ENCODE peak calls at places on chromosomes 1 and 21, in six cellular contexts. X, Q, I, G, E and F are unnamed samples. For H3K4me1, the result is how much of the 10 kb centered on the place peaks cover.

GRCh38 chr1:153308540-153308939 is 4.2 kb downstream of the PGLYRP3 start:
- DNase-seq in X (peak), Q (no peak), I (no peak), G (no peak), E (no peak), F (no peak)

GRCh38 chr1:76640092-76640491 is 227.2 kb upstream of the ST6GALNAC5 start:
- DNase-seq in X (no peak), Q (no peak), I (no peak), G (no peak), E (no peak), F (no peak)

GRCh38 chr1:941588-942383 is 17.3 kb downstream of the NOC2L start:
- DNase-seq in X (peak), Q (peak), I (no peak), G (peak), E (peak), F (no peak)

GRCh38 chr1:229843627-229844238 is 217.7 kb downstream of the URB2 start:
- DNase-seq in X (no peak), Q (peak), I (no peak), G (no peak), E (peak), F (no peak)

GRCh38 chr1:223031690-223032601 is 111.1 kb downstream of the TLR5 start:
- DNase-seq in X (peak), Q (peak), I (no peak), G (peak), E (no peak), F (no peak)

GRCh38 chr21:25092441-25093011 is 514.8 kb downstream of the MRPL39 start:
- DNase-seq in X (no peak), Q (no peak), I (no peak), G (no peak), E (no peak), F (no peak)

GRCh38 chr1:165289556-165289955 is 67.0 kb downstream of the LMX1A start:
- DNase-seq in X (no peak), Q (no peak), I (no peak), G (no peak), E (no peak), F (no peak)

GRCh38 chr1:158037876-158038359 is 44.5 kb downstream of the KIRREL1 start:
- DNase-seq in X (no peak), Q (no peak), I (no peak), G (no peak), E (no peak), F (no peak)

GRCh38 chr1:94079056-94079990 is 41.6 kb downstream of the ABCA4 start:
- DNase-seq in X (no peak), Q (no peak), I (no peak), G (no peak), E (no peak), F (no peak)

GRCh38 chr21:33978585-33978984 is 63.0 kb upstream of the ATP5PO start:
- DNase-seq in X (no peak), Q (no peak), I (no peak), G (no peak), E (no peak), F (no peak)
- H3K4me1 ChIP-seq in X (under half), Q (under half), I (under half), G (under half), E (under half), F (under half)

DNA sequence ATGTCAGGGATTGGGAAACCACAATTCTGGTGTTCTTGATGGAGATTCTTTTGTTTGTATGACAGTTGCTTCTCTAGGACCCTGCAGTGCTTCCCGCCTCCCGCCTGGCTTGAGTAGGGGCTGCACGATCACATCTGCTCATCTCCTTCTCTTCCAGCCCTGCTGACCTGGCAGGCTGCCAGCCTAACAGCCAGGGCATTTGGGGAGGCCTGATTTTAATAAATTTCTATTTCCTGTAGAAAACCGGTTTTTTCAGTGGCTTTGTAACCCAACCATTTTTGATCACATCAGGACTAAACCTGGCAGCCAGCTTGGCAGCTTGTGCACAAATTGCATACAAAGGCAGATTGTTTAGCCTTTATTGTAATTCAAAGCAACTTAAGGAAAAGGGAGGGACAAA is 78.9 kb downstream of the UBE2U start:
- DNase-seq in X (no peak), Q (no peak), I (no peak), G (no peak), E (no peak), F (no peak)
- H3K27ac ChIP-seq in X (no peak), Q (no peak), I (no peak), G (no peak), E (no peak), F (no peak)

GRCh38 chr1:89649783-89650182 is 16.9 kb downstream of the LRRC8C start:
- DNase-seq in X (no peak), Q (no peak), I (no peak), G (no peak), E (no peak), F (no peak)
- H3K4me1 ChIP-seq in X (under half), Q (under half), I (under half), G (under half), E (under half), F (under half)

DNA sequence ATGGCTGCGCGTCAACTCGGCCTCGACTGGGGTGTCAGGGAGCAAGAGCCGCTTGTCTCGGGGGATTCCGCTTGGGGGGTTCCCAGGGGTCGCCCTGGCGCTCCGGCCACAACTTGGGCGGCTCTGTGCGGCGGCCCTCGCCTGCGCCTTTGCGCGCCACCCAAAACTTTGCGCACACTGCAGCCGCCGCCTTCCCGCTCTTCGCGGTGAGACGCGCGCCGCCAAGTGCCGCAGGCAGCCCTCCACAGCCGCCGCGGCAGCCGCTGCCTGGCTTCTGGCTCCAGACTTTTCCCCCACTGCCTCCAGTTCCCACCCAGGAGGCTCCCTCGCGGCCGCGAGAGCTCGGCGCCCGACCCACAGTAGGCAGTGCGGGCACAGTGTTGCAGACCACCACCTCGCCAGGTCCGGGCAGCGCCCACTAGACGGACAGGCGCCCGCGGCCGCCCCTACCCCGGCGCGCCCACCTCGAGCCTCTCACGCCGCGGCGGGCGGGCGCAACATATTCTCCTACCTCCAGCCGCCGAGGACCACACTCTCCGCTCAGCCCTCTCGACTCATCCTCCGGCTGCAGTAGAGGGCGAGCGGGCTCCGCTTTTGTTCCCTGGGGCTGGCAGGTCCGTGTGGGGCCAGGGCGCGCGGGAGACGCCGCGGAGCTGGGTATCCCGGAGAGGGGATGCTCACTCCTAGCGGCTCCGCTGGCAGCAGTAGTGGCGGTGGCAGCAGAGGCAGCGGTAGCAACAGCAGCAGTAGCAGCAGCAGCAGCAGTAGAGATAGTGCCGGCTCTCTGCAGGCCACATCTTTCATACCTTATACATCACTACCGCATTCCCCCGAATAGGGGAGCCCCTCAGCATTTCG is 296.6 kb downstream of the OMA1 start:
- DNase-seq in X (no peak), Q (no peak), I (no peak), G (peak), E (no peak), F (no peak)
- H3K27ac ChIP-seq in X (no peak), Q (no peak), I (no peak), G (no peak), E (no peak), F (no peak)

DNA sequence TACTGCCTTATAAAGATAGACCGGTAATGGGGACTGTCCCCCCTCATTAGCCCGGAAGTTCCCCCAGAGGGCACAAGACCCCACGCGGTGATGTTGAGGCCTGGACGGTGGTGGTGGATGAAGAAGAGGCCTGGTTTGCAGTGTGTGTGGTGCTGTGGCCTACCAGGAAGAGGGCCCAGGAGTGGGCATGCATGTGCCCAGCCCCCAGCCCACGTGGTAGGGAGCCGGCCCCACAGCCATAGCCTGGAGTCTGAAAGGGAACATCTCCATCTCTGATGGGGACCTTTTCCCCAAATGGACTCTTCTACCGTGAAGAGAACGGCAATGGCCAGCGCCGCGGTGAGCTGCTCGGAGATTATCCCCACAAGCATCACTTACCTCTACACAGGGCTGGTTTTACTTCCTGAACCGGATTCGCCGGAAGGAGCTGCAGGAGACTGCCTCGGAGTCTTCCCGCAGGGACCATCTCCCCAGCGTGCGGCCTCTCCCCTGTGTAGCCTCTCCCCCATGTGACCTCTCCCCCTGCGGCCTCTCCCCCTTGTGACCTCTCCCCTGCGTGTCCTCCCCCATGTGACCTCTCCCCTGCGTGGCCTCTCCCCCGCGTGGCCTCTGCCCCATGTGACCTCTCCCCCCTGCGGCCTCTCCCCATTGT is 20.6 kb downstream of the RRP1 start:
- DNase-seq in X (no peak), Q (no peak), I (no peak), G (no peak), E (no peak), F (no peak)
- H3K4me1 ChIP-seq in X (under half), Q (under half), I (under half), G (under half), E (under half), F (under half)

GRCh38 chr21:17794631-17795030 is 24.5 kb downstream of the C21orf91 start:
- DNase-seq in X (no peak), Q (no peak), I (no peak), G (no peak), E (no peak), F (no peak)

GRCh38 chr21:17795084-17796036 is 23.8 kb downstream of the C21orf91 start:
- DNase-seq in X (no peak), Q (no peak), I (no peak), G (no peak), E (no peak), F (no peak)

GRCh38 chr21:17796037-17796403 is 23.1 kb downstream of the C21orf91 start:
- DNase-seq in X (no peak), Q (no peak), I (no peak), G (no peak), E (no peak), F (no peak)

GRCh38 chr21:17793675-17794123 is 25.5 kb downstream of the C21orf91 start:
- DNase-seq in X (no peak), Q (no peak), I (no peak), G (no peak), E (no peak), F (peak)

GRCh38 chr21:17793271-17793670 is 25.9 kb downstream of the C21orf91 start:
- DNase-seq in X (no peak), Q (no peak), I (no peak), G (no peak), E (no peak), F (no peak)
- H3K27ac ChIP-seq in X (no peak), Q (peak), I (no peak), G (peak), E (no peak), F (peak)

GRCh38 chr1:214295934-214296333 is 15.0 kb downstream of the SMYD2 start:
- DNase-seq in X (no peak), Q (no peak), I (no peak), G (no peak), E (no peak), F (no peak)
- H3K4me1 ChIP-seq in X (under half), Q (under half), I (under half), G (under half), E (under half), F (under half)

GRCh38 chr1:62800825-62801306 is 16.9 kb downstream of the ATG4C start:
- DNase-seq in X (no peak), Q (no peak), I (no peak), G (no peak), E (no peak), F (no peak)
- H3K27ac ChIP-seq in X (no peak), Q (no peak), I (no peak), G (no peak), E (no peak), F (no peak)